ENCODE peak calls at places on chromosomes 4 and X, in seven cellular contexts. One of them, this sample, is unnamed.
A peak's percentile ranks its signal among the peaks of the same experiment; 100 is the strongest.

GRCh38 chr4:76208005-76208765 is 5.4 kb downstream of the SCARB2 start:
- DNase-seq in fibroblast of the aortic adventitia: peak; percentile 88
- DNase-seq in heart right ventricle: peak; percentile 89
- DNase-seq in pancreas: peak; percentile 69
- DNase-seq in hepatocyte: peak; percentile 87
- DNase-seq in cardiac fibroblast: peak; percentile 92
- DNase-seq in AG04450: peak; percentile 80
- DNase-seq in this sample: peak; percentile 73

GRCh38 chr4:140497776-140498636 is at the start of gene MGAT4D:
- DNase-seq in fibroblast of the aortic adventitia: no peak
- DNase-seq in heart right ventricle: no peak
- DNase-seq in pancreas: peak; percentile 16
- DNase-seq in hepatocyte: peak; percentile 26
- DNase-seq in cardiac fibroblast: no peak
- DNase-seq in AG04450: no peak
- DNase-seq in this sample: no peak

GRCh38 chr4:168514249-168514852 is 17.5 kb downstream of the PALLD start:
- DNase-seq in fibroblast of the aortic adventitia: peak; percentile 70
- DNase-seq in heart right ventricle: no peak
- DNase-seq in pancreas: no peak
- DNase-seq in hepatocyte: peak; percentile 67
- DNase-seq in cardiac fibroblast: peak; percentile 61
- DNase-seq in AG04450: no peak
- DNase-seq in this sample: no peak

GRCh38 chr4:139054791-139055376 is 39.3 kb downstream of the NOCT start:
- DNase-seq in fibroblast of the aortic adventitia: peak; percentile 34
- DNase-seq in heart right ventricle: no peak
- DNase-seq in pancreas: no peak
- DNase-seq in hepatocyte: no peak
- DNase-seq in cardiac fibroblast: peak; percentile 24
- DNase-seq in AG04450: no peak
- DNase-seq in this sample: no peak

GRCh38 chr4:74006009-74006476 is 7.6 kb upstream of the CXCL5 start:
- DNase-seq in fibroblast of the aortic adventitia: peak; percentile 20
- DNase-seq in heart right ventricle: no peak
- DNase-seq in pancreas: no peak
- DNase-seq in hepatocyte: no peak
- DNase-seq in cardiac fibroblast: peak; percentile 37
- DNase-seq in AG04450: no peak
- DNase-seq in this sample: no peak

GRCh38 chr4:176066757-176067156 is 1.1 kb downstream of the WDR17 start:
- DNase-seq in fibroblast of the aortic adventitia: no peak
- DNase-seq in heart right ventricle: no peak
- DNase-seq in pancreas: no peak
- DNase-seq in hepatocyte: no peak
- DNase-seq in cardiac fibroblast: no peak
- DNase-seq in AG04450: no peak
- DNase-seq in this sample: no peak

GRCh38 chrX:134026732-134027311 is 41.4 kb upstream of the GPC3 start:
- DNase-seq in fibroblast of the aortic adventitia: peak; percentile 28
- DNase-seq in heart right ventricle: peak; percentile 5
- DNase-seq in pancreas: peak; percentile 16
- DNase-seq in hepatocyte: peak; percentile 79
- DNase-seq in cardiac fibroblast: peak; percentile 64
- DNase-seq in AG04450: no peak
- DNase-seq in this sample: peak; percentile 53

GRCh38 chrX:73206366-73206765 is 8.3 kb downstream of the NAP1L2 start:
- DNase-seq in fibroblast of the aortic adventitia: no peak
- DNase-seq in heart right ventricle: no peak
- DNase-seq in pancreas: no peak
- DNase-seq in hepatocyte: no peak
- DNase-seq in cardiac fibroblast: no peak
- DNase-seq in AG04450: no peak
- DNase-seq in this sample: no peak

GRCh38 chr4:125323547-125324100 is 8.9 kb downstream of the FAT4 start:
- DNase-seq in fibroblast of the aortic adventitia: peak; percentile 81
- DNase-seq in heart right ventricle: peak; percentile 8
- DNase-seq in pancreas: no peak
- DNase-seq in hepatocyte: no peak
- DNase-seq in cardiac fibroblast: peak; percentile 76
- DNase-seq in AG04450: no peak
- DNase-seq in this sample: no peak

GRCh38 chrX:130636277-130636676 is 234.5 kb downstream of the RBMX2 start:
- DNase-seq in fibroblast of the aortic adventitia: no peak
- DNase-seq in heart right ventricle: no peak
- DNase-seq in pancreas: no peak
- DNase-seq in hepatocyte: no peak
- DNase-seq in cardiac fibroblast: no peak
- DNase-seq in AG04450: no peak
- DNase-seq in this sample: no peak

GRCh38 chr4:22607382-22607781 is 85.4 kb upstream of the GBA3 start:
- DNase-seq in fibroblast of the aortic adventitia: peak; percentile 37
- DNase-seq in heart right ventricle: no peak
- DNase-seq in pancreas: peak; percentile 57
- DNase-seq in hepatocyte: peak; percentile 71
- DNase-seq in cardiac fibroblast: peak; percentile 63
- DNase-seq in AG04450: peak; percentile 23
- DNase-seq in this sample: peak; percentile 15

GRCh38 chr4:12123709-12124108 is 695.0 kb upstream of the HS3ST1 start:
- DNase-seq in fibroblast of the aortic adventitia: no peak
- DNase-seq in heart right ventricle: no peak
- DNase-seq in pancreas: no peak
- DNase-seq in hepatocyte: no peak
- DNase-seq in cardiac fibroblast: peak; percentile 15
- DNase-seq in AG04450: no peak
- DNase-seq in this sample: no peak

GRCh38 chr4:4980818-4981217 is 38.4 kb downstream of the CYTL1 start:
- DNase-seq in fibroblast of the aortic adventitia: peak; percentile 84
- DNase-seq in heart right ventricle: no peak
- DNase-seq in pancreas: no peak
- DNase-seq in hepatocyte: peak; percentile 22
- DNase-seq in cardiac fibroblast: peak; percentile 42
- DNase-seq in AG04450: no peak
- DNase-seq in this sample: no peak

DNA sequence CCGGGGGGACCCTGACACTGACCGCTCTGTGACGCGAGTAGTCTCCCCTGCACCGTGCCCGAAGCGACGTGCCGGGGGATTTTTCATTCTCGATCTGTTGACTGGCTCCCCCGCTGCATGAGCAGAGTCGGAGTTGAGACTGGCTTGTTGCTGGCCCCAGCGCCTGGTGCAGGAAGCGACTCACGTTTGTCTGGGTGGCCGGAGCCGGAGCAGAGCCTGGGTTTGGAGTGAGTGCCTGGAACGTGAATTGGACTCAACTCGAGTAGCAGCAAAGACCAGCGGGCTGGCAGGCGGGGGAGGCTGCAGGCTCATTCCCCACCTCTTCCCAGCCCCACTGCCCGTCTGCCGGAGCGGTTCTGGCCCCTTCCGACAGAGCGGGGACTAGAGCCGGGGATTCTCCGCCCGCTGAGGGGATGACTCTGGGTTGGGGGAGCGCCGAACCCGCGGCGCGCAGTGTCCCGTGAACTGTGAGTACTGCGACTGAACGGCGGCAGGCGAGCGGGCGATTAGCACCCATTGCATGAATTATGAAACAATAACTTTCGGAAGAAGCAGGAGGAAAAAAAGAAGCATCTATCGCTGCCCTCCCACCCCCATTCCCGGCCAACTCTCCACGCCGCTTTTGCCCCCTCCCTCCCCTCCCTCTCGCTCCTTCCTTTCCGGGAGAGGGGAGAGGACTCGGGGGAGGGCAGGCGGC is 635 bp downstream of the PCDH7 start:
- DNase-seq in fibroblast of the aortic adventitia: peak; percentile 57
- DNase-seq in heart right ventricle: peak; percentile 14
- DNase-seq in pancreas: peak; percentile 15
- DNase-seq in hepatocyte: peak; percentile 52
- DNase-seq in cardiac fibroblast: peak; percentile 50
- DNase-seq in AG04450: no peak
- DNase-seq in this sample: peak; percentile 31
- H3K4me3 ChIP-seq in fibroblast of the aortic adventitia: peak overlapping the region; percentile 88
- H3K4me3 ChIP-seq in heart right ventricle: peak overlapping the region; percentile 65
- H3K4me3 ChIP-seq in pancreas: peak overlapping the region; percentile 40
- H3K4me3 ChIP-seq in hepatocyte: peak overlapping the region; percentile 81
- H3K4me3 ChIP-seq in cardiac fibroblast: peak overlapping the region; percentile 71
- H3K4me3 ChIP-seq in AG04450: peak overlapping the region; percentile 87
- H3K4me3 ChIP-seq in this sample: peak overlapping the region; percentile 55

GRCh38 chrX:137033774-137034507 is at the start of gene GPR101:
- DNase-seq in fibroblast of the aortic adventitia: no peak
- DNase-seq in heart right ventricle: no peak
- DNase-seq in pancreas: no peak
- DNase-seq in hepatocyte: peak; percentile 11
- DNase-seq in cardiac fibroblast: no peak
- DNase-seq in AG04450: no peak
- DNase-seq in this sample: no peak
- H3K4me3 ChIP-seq in fibroblast of the aortic adventitia: no peak within 1 kb of the TSS
- H3K4me3 ChIP-seq in heart right ventricle: peak within 1 kb of the TSS; percentile 20
- H3K4me3 ChIP-seq in pancreas: peak within 1 kb of the TSS; percentile 22
- H3K4me3 ChIP-seq in hepatocyte: no peak within 1 kb of the TSS
- H3K4me3 ChIP-seq in cardiac fibroblast: no peak within 1 kb of the TSS
- H3K4me3 ChIP-seq in AG04450: no peak within 1 kb of the TSS
- H3K4me3 ChIP-seq in this sample: no peak within 1 kb of the TSS

DNA sequence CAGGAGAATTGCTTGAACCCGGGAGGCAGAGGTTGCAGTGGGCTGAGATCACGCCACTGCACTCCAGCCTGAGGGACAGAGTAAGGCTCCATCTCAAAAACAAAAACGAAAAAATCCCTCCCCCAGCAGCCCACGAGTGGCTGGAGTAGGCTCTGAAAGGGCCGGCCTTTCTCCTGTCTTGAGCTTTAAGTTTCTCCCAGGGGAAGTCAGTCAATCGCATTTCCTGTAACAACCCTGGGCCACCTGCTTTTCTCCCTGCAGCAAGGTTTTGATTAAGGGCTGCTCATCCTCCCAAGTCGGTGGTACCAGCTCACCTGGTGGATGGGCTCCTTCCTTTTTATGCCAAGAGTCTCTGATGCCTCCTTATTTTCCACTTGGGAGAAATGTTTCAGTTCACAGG is 2.0 kb upstream of the NYX start:
- DNase-seq in fibroblast of the aortic adventitia: no peak
- DNase-seq in heart right ventricle: no peak
- DNase-seq in pancreas: no peak
- DNase-seq in hepatocyte: no peak
- DNase-seq in cardiac fibroblast: no peak
- DNase-seq in AG04450: no peak
- DNase-seq in this sample: no peak
- H3K4me3 ChIP-seq in fibroblast of the aortic adventitia: no peak overlapping the region
- H3K4me3 ChIP-seq in heart right ventricle: no peak overlapping the region
- H3K4me3 ChIP-seq in pancreas: no peak overlapping the region
- H3K4me3 ChIP-seq in hepatocyte: no peak overlapping the region
- H3K4me3 ChIP-seq in cardiac fibroblast: no peak overlapping the region
- H3K4me3 ChIP-seq in AG04450: no peak overlapping the region
- H3K4me3 ChIP-seq in this sample: no peak overlapping the region

GRCh38 chr4:152988721-152989553 is 52.8 kb downstream of the FHDC1 start:
- DNase-seq in fibroblast of the aortic adventitia: no peak
- DNase-seq in heart right ventricle: no peak
- DNase-seq in pancreas: no peak
- DNase-seq in hepatocyte: no peak
- DNase-seq in cardiac fibroblast: no peak
- DNase-seq in AG04450: no peak
- DNase-seq in this sample: no peak
- H3K4me3 ChIP-seq in fibroblast of the aortic adventitia: no peak overlapping the region
- H3K4me3 ChIP-seq in heart right ventricle: no peak overlapping the region
- H3K4me3 ChIP-seq in pancreas: no peak overlapping the region
- H3K4me3 ChIP-seq in hepatocyte: no peak overlapping the region
- H3K4me3 ChIP-seq in cardiac fibroblast: no peak overlapping the region
- H3K4me3 ChIP-seq in AG04450: no peak overlapping the region
- H3K4me3 ChIP-seq in this sample: no peak overlapping the region

DNA sequence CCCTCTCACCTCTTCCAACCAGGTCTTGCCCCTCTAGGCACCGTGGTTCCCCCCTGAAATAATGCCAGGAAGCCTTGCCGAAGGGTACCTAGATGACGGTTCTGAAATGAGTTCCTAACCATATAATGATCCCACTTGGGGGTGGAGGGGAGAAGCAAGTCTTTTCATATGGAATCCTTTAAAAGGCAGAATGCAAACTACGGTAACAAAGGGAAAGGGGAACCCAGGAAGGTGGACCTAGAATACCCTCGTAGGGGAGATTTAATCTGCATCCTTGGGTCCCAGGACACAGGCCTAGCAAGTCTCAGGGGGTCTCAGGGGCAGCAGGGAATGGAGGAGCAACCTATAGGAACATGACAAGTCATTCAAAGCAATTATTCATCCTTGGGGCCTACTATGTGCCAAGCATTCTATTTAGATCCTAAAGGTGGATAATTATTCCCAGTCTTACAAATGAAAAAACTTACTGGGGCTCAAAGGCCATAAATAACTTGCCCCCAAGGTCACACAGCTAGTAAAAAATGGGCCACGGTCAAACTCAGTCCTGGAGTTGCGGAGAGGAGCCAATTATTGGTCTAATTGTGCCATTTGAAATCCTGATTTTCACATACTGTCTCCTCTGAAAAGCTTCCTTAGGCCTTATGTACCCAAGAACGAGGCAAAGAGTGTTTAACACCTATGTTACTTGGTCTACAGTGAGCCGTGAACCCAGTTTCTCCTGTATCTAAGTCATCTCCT is 8.8 kb downstream of the BCOR start:
- DNase-seq in fibroblast of the aortic adventitia: no peak
- DNase-seq in heart right ventricle: no peak
- DNase-seq in pancreas: no peak
- DNase-seq in hepatocyte: no peak
- DNase-seq in cardiac fibroblast: no peak
- DNase-seq in AG04450: no peak
- DNase-seq in this sample: no peak
- H3K4me3 ChIP-seq in fibroblast of the aortic adventitia: no peak overlapping the region
- H3K4me3 ChIP-seq in heart right ventricle: no peak overlapping the region
- H3K4me3 ChIP-seq in pancreas: no peak overlapping the region
- H3K4me3 ChIP-seq in hepatocyte: no peak overlapping the region
- H3K4me3 ChIP-seq in cardiac fibroblast: no peak overlapping the region
- H3K4me3 ChIP-seq in AG04450: no peak overlapping the region
- H3K4me3 ChIP-seq in this sample: no peak overlapping the region

GRCh38 chr4:136743238-136743637 is 789.1 kb downstream of the PCDH18 start:
- DNase-seq in fibroblast of the aortic adventitia: no peak
- DNase-seq in heart right ventricle: no peak
- DNase-seq in pancreas: no peak
- DNase-seq in hepatocyte: no peak
- DNase-seq in cardiac fibroblast: no peak
- DNase-seq in AG04450: no peak
- DNase-seq in this sample: no peak

GRCh38 chr4:136737066-136737465 is 795.2 kb downstream of the PCDH18 start:
- DNase-seq in fibroblast of the aortic adventitia: no peak
- DNase-seq in heart right ventricle: no peak
- DNase-seq in pancreas: no peak
- DNase-seq in hepatocyte: no peak
- DNase-seq in cardiac fibroblast: no peak
- DNase-seq in AG04450: no peak
- DNase-seq in this sample: no peak

GRCh38 chr4:136742330-136742729 is 790.0 kb downstream of the PCDH18 start:
- DNase-seq in fibroblast of the aortic adventitia: peak; percentile 55
- DNase-seq in heart right ventricle: no peak
- DNase-seq in pancreas: no peak
- DNase-seq in hepatocyte: no peak
- DNase-seq in cardiac fibroblast: peak; percentile 43
- DNase-seq in AG04450: no peak
- DNase-seq in this sample: no peak

GRCh38 chr4:136740326-136740725 is 792.0 kb downstream of the PCDH18 start:
- DNase-seq in fibroblast of the aortic adventitia: no peak
- DNase-seq in heart right ventricle: no peak
- DNase-seq in pancreas: no peak
- DNase-seq in hepatocyte: no peak
- DNase-seq in cardiac fibroblast: no peak
- DNase-seq in AG04450: no peak
- DNase-seq in this sample: no peak

GRCh38 chr4:136741468-136741867 is 790.8 kb downstream of the PCDH18 start:
- DNase-seq in fibroblast of the aortic adventitia: peak; percentile 27
- DNase-seq in heart right ventricle: no peak
- DNase-seq in pancreas: no peak
- DNase-seq in hepatocyte: no peak
- DNase-seq in cardiac fibroblast: peak; percentile 41
- DNase-seq in AG04450: no peak
- DNase-seq in this sample: no peak
- H3K4me3 ChIP-seq in fibroblast of the aortic adventitia: no peak overlapping the region
- H3K4me3 ChIP-seq in heart right ventricle: no peak overlapping the region
- H3K4me3 ChIP-seq in pancreas: no peak overlapping the region
- H3K4me3 ChIP-seq in hepatocyte: no peak overlapping the region
- H3K4me3 ChIP-seq in cardiac fibroblast: no peak overlapping the region
- H3K4me3 ChIP-seq in AG04450: no peak overlapping the region
- H3K4me3 ChIP-seq in this sample: no peak overlapping the region

This sample was measured in uterus.